ENCODE peak calls at places on chromosomes 1 and 21, in seven cellular contexts. Q is CD8-positive, alpha-beta memory T cell; G is pancreas; A is breast epithelium; R is neuronal stem cell; C is mesendoderm; U is PC-3. J is an unnamed sample.

GRCh38 chr21:33230518-33231324 is 983 bp downstream of the IFNAR2 start:
- DNase-seq in R (peak; percentile 56), A (peak; percentile 42), G (peak; percentile 52), U (peak; percentile 63), C (peak; percentile 59), Q (peak; percentile 45), J (peak; percentile 63)

GRCh38 chr1:21919520-21919919 is 17.6 kb downstream of the HSPG2 start:
- DNase-seq in G (no peak), R (no peak), U (peak; percentile 77), A (no peak), C (no peak), Q (no peak), J (no peak)

GRCh38 chr21:15080504-15080903 is 15.7 kb upstream of the NRIP1 start:
- DNase-seq in R (no peak), U (no peak), G (no peak), Q (no peak), C (no peak), A (no peak), J (no peak)

GRCh38 chr1:172002725-172003345 is 161.5 kb downstream of the DNM3 start:
- DNase-seq in C (peak; percentile 49), Q (no peak), R (peak; percentile 17), U (peak; percentile 94), A (no peak), G (no peak), J (no peak)

GRCh38 chr1:79929356-79929755 is 922.8 kb upstream of the ADGRL4 start:
- DNase-seq in U (peak; percentile 72), A (no peak), G (no peak), Q (no peak), C (no peak), R (no peak), J (no peak)

GRCh38 chr1:58447891-58448290 is 98.6 kb downstream of the OMA1 start:
- DNase-seq in R (no peak), U (no peak), G (no peak), C (peak; percentile 79), A (no peak), Q (no peak), J (no peak)

GRCh38 chr1:54275349-54275748 is 75.4 kb downstream of the MRPL37 start:
- DNase-seq in C (peak; percentile 60), R (no peak), A (peak; percentile 65), G (peak; percentile 58), U (peak; percentile 33), Q (no peak), J (no peak)

GRCh38 chr1:71093938-71094337 is 13.1 kb upstream of the ZRANB2 start:
- DNase-seq in Q (no peak), U (peak; percentile 53), C (no peak), A (no peak), G (no peak), R (no peak), J (no peak)

GRCh38 chr1:24321150-24321549 is 2.0 kb downstream of the GRHL3 start:
- DNase-seq in A (no peak), U (no peak), R (no peak), G (no peak), C (peak; percentile 74), Q (no peak), J (no peak)

GRCh38 chr1:160761886-160762285 is 22.8 kb downstream of the SLAMF7 start:
- DNase-seq in Q (no peak), A (no peak), C (no peak), U (peak; percentile 55), R (no peak), G (no peak), J (no peak)

GRCh38 chr1:1629430-1630190 is 2.4 kb upstream of the MMP23B start:
- DNase-seq in C (peak; percentile 83), A (no peak), U (no peak), R (no peak), G (peak; percentile 33), Q (peak; percentile 82), J (peak; percentile 83)

GRCh38 chr1:67713071-67713806 is 28.2 kb downstream of the GADD45A start:
- DNase-seq in G (no peak), U (peak; percentile 96), R (no peak), A (no peak), C (no peak), Q (no peak), J (no peak)

GRCh38 chr1:22773981-22774471 is 63.4 kb downstream of the EPHB2 start:
- DNase-seq in R (no peak), G (no peak), A (peak; percentile 41), C (no peak), Q (no peak), U (no peak), J (no peak)

GRCh38 chr1:201561604-201562003 is 22.7 kb downstream of the NAV1 start:
- DNase-seq in U (no peak), G (no peak), A (no peak), C (no peak), Q (no peak), R (no peak), J (no peak)

GRCh38 chr1:230778916-230779590 is 31.9 kb downstream of the CAPN9 start:
- DNase-seq in C (peak; percentile 35), R (no peak), U (peak; percentile 36), A (no peak), G (no peak), Q (no peak), J (no peak)

GRCh38 chr1:157496121-157496526 is 56.2 kb downstream of the FCRL5 start:
- DNase-seq in U (peak; percentile 84), A (no peak), Q (no peak), G (no peak), C (peak; percentile 78), R (peak; percentile 54), J (no peak)

GRCh38 chr21:44539031-44539430 is 964 bp downstream of the KRTAP10-1 start:
- DNase-seq in Q (no peak), U (no peak), G (no peak), C (no peak), R (no peak), A (no peak), J (no peak)

GRCh38 chr21:32807717-32808380 is 36.3 kb upstream of the PAXBP1 start:
- DNase-seq in R (peak; percentile 20), Q (no peak), G (no peak), A (no peak), C (no peak), U (peak; percentile 25), J (no peak)

GRCh38 chr1:84350550-84350949 is 47.7 kb upstream of the DNASE2B start:
- DNase-seq in C (no peak), U (no peak), A (no peak), G (no peak), Q (no peak), R (no peak), J (no peak)

GRCh38 chr1:84356881-84357280 is 41.4 kb upstream of the DNASE2B start:
- DNase-seq in A (no peak), Q (no peak), U (no peak), G (no peak), C (no peak), R (no peak), J (no peak)

GRCh38 chr1:84355556-84355955 is 42.7 kb upstream of the DNASE2B start:
- DNase-seq in Q (no peak), A (no peak), U (no peak), C (peak; percentile 22), G (no peak), R (no peak), J (no peak)

GRCh38 chr1:84352298-84353106 is 45.8 kb upstream of the DNASE2B start:
- DNase-seq in C (no peak), A (no peak), U (no peak), R (no peak), G (no peak), Q (no peak), J (no peak)

DNA sequence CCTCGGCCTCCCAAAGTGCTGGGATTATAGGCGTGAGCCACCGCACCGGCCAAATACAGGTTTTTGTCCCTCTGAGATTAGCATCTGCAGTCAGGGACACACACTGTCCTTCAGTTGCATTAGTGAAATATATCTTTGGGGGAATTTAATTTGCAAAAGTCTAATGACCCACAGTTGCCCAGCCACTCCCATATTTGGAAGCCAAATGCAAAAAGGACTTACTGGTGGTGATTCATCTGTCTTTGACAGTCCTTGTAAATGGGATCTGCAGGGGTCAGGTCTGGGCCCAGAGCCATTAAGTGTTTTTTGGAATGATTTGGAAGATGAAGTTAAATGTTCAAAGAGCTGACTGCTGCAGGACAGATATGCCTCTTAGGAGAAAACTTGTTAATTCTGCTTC is 44.6 kb upstream of the DNASE2B start:
- DNase-seq in A (no peak), Q (no peak), U (peak; percentile 40), R (no peak), G (no peak), C (no peak), J (no peak)
- H3K27ac ChIP-seq in A (peak overlapping the region; percentile 29), Q (no peak overlapping the region), U (no peak overlapping the region), R (no peak overlapping the region), G (no peak overlapping the region), C (no peak overlapping the region), J (no peak overlapping the region)

GRCh38 chr1:221667504-221667903 is 74.4 kb downstream of the DUSP10 start:
- DNase-seq in G (no peak), C (no peak), U (peak; percentile 74), Q (no peak), R (no peak), A (no peak), J (no peak)

GRCh38 chr1:221672160-221672762 is 69.6 kb downstream of the DUSP10 start:
- DNase-seq in U (peak; percentile 63), R (no peak), Q (no peak), C (no peak), G (no peak), A (no peak), J (no peak)

GRCh38 chr1:221670081-221670480 is 71.8 kb downstream of the DUSP10 start:
- DNase-seq in Q (no peak), U (peak; percentile 22), R (no peak), G (no peak), A (no peak), C (no peak), J (no peak)

GRCh38 chr1:221672965-221673364 is 68.9 kb downstream of the DUSP10 start:
- DNase-seq in C (no peak), U (no peak), A (no peak), R (no peak), G (no peak), Q (no peak), J (no peak)

GRCh38 chr1:221669441-221669840 is 72.4 kb downstream of the DUSP10 start:
- DNase-seq in Q (no peak), A (no peak), G (no peak), U (no peak), C (peak; percentile 45), R (no peak), J (no peak)
- H3K4me3 ChIP-seq in Q (no peak overlapping the region), A (no peak overlapping the region), G (no peak overlapping the region), U (no peak overlapping the region), C (no peak overlapping the region), R (no peak overlapping the region), J (no peak overlapping the region)

GRCh38 chr1:25773441-25774125 is 26.4 kb upstream of the SELENON start:
- DNase-seq in Q (no peak), G (peak; percentile 87), A (peak; percentile 58), R (no peak), U (peak; percentile 72), C (peak; percentile 42), J (no peak)
- H3K27ac ChIP-seq in Q (no peak overlapping the region), G (peak overlapping the region; percentile 59), A (no peak overlapping the region), R (no peak overlapping the region), U (peak overlapping the region; percentile 4), C (no peak overlapping the region), J (no peak overlapping the region)

DNA sequence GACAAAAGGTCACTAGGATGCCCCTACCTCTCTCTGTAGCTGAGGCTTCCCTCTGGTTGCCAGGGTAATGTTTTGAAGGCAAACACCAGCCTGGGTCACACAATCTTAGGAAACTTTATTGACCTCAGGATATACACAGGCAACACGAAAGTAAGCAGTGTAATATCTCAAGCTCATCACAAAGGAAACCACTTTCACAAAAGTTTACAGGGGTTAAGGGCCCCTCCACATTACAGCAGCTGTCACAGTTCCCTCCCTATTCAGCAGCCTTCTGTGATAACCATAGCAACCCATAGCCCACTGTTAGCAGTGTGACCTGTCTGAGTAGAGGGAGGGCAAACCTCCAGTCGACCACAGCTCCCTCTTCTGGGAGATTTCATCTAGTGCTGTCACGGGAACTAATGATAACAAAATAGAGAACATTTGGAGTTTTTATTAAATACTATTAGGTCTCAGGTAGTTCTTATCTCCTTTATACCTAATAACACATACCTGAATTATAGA is 149.8 kb downstream of the PTPRC start:
- DNase-seq in Q (no peak), A (no peak), U (peak; percentile 29), C (peak; percentile 89), G (no peak), R (peak; percentile 55), J (no peak)
- H3K4me3 ChIP-seq in Q (no peak overlapping the region), A (no peak overlapping the region), U (no peak overlapping the region), C (no peak overlapping the region), G (no peak overlapping the region), R (no peak overlapping the region), J (no peak overlapping the region)